ENCODE peak calls at places on chromosome 1, in nine cellular contexts. K is NCI-H774; V is stimulated activated CD8-positive, alpha-beta memory T cell treated with anti-CD3 and anti-CD28 coated beads, Interleukin-12 subunit alpha, Interleukin-12 subunit beta, amount 100 ng/mL, for 4 hours; X is iPS-NIHi11; C is central memory CD4-positive, alpha-beta T cell; P is SW480; N is hepatic stellate cell; O is IMR-90; F is mucosa of gallbladder. Q is an unnamed sample.

GRCh38 chr1:89466307-89466925 is 58.2 kb upstream of the LRRC8B start:
- DNase-seq in X (no peak), V (no peak), C (no peak), N (no peak), O (no peak), K (no peak), P (peak), F (no peak), Q (no peak)

GRCh38 chr1:205580923-205581180 is 51.0 kb downstream of the ELK4 start:
- DNase-seq in K (no peak), P (no peak), V (no peak), X (no peak), N (no peak), O (no peak), F (no peak), C (no peak), Q (no peak)

GRCh38 chr1:41454406-41454805 is 30.1 kb downstream of the EDN2 start:
- DNase-seq in V (no peak), F (no peak), X (no peak), K (peak), N (no peak), C (no peak), O (no peak), P (peak), Q (peak)

GRCh38 chr1:65260851-65261473 is 48.4 kb upstream of the DNAJC6 start:
- DNase-seq in F (no peak), X (no peak), P (peak), C (no peak), N (peak), K (no peak), O (peak), V (no peak), Q (no peak)

GRCh38 chr1:938088-938683 is 14.5 kb downstream of the SAMD11 start:
- DNase-seq in K (no peak), F (peak), N (no peak), P (peak), O (peak), C (no peak), V (no peak), X (no peak), Q (peak)

GRCh38 chr1:107963601-107964396 is 1.2 kb downstream of the VAV3 start:
- DNase-seq in K (no peak), O (no peak), V (no peak), X (peak), C (peak), N (no peak), P (no peak), F (no peak), Q (peak)

GRCh38 chr1:79059361-79059760 is 52.8 kb upstream of the ADGRL4 start:
- DNase-seq in F (no peak), X (no peak), O (peak), V (no peak), N (no peak), P (no peak), C (no peak), K (no peak), Q (no peak)

GRCh38 chr1:93750946-93751345 is 69.3 kb upstream of the BCAR3 start:
- DNase-seq in V (no peak), N (no peak), O (no peak), K (no peak), F (no peak), P (no peak), C (no peak), X (no peak), Q (no peak)

GRCh38 chr1:37028981-37029617 is 5.2 kb downstream of the GRIK3 start:
- DNase-seq in V (no peak), K (no peak), F (no peak), X (peak), P (no peak), O (no peak), C (no peak), N (no peak), Q (no peak)

GRCh38 chr1:22625262-22625925 is 11.0 kb upstream of the C1QA start:
- DNase-seq in V (no peak), F (no peak), X (peak), P (no peak), C (no peak), O (no peak), N (no peak), K (no peak), Q (no peak)